ENCODE peak calls at places on chromosomes 2 and 18, in four cellular contexts. A, N, R and S are unnamed samples. For H3K36me3, the result is how much of the 10 kb centered on the place peaks cover.

GRCh38 chr2:136212426-136213378 is 94.8 kb upstream of the CXCR4 start:
- DNase-seq in A (peak), N (no peak), R (no peak), S (no peak)

GRCh38 chr2:111930404-111930803 is 32.0 kb downstream of the MERTK start:
- DNase-seq in A (no peak), N (no peak), R (no peak), S (no peak)

GRCh38 chr2:188813315-188813714 is 160.9 kb upstream of the COL3A1 start:
- DNase-seq in A (no peak), N (no peak), R (no peak), S (no peak)

GRCh38 chr2:136006658-136007057 is 21.2 kb upstream of the DARS1 start:
- DNase-seq in A (no peak), N (no peak), R (no peak), S (no peak)

GRCh38 chr18:14943486-14943885 is 195.5 kb downstream of the ANKRD30B start:
- DNase-seq in A (no peak), N (no peak), R (no peak), S (no peak)

GRCh38 chr2:240988571-240989271 is 9.7 kb upstream of the SNED1 start:
- DNase-seq in A (no peak), N (peak), R (no peak), S (no peak)

GRCh38 chr2:232542715-232543467 is 3.4 kb downstream of the CHRNG start:
- DNase-seq in A (no peak), N (peak), R (no peak), S (no peak)

GRCh38 chr18:50560681-50561629 is 1.1 kb downstream of the MAPK4 start:
- DNase-seq in A (no peak), N (peak), R (no peak), S (no peak)

GRCh38 chr2:115071534-115071933 is 629.1 kb downstream of the DPP10 start:
- DNase-seq in A (no peak), N (no peak), R (no peak), S (no peak)

GRCh38 chr2:9107168-9108025 is 99.2 kb upstream of the ASAP2 start:
- DNase-seq in A (no peak), N (no peak), R (no peak), S (no peak)

GRCh38 chr2:185625604-185626003 is 113.0 kb upstream of the FSIP2 start:
- DNase-seq in A (no peak), N (no peak), R (no peak), S (no peak)

GRCh38 chr2:85971369-85971768 is 82.6 kb upstream of the ST3GAL5 start:
- DNase-seq in A (no peak), N (no peak), R (no peak), S (no peak)

GRCh38 chr18:46148810-46149209 is 44.6 kb downstream of the HAUS1 start:
- DNase-seq in A (no peak), N (peak), R (peak), S (peak)

GRCh38 chr18:47901624-47902362 is 28.7 kb downstream of the SMAD2 start:
- DNase-seq in A (peak), N (no peak), R (no peak), S (no peak)

GRCh38 chr2:15939556-15939853 is 845 bp upstream of the MYCN start:
- DNase-seq in A (no peak), N (no peak), R (no peak), S (no peak)

GRCh38 chr2:165877565-165878550 is 75.7 kb downstream of the TTC21B start:
- DNase-seq in A (peak), N (no peak), R (no peak), S (no peak)

GRCh38 chr18:55833543-55833942 is 245.6 kb upstream of the TCF4 start:
- DNase-seq in A (no peak), N (no peak), R (no peak), S (no peak)

GRCh38 chr2:29700560-29700959 is 220.8 kb downstream of the ALK start:
- DNase-seq in A (no peak), N (no peak), R (no peak), S (no peak)

GRCh38 chr2:9699139-9699823 is 68.5 kb upstream of the YWHAQ start:
- DNase-seq in A (no peak), N (no peak), R (no peak), S (no peak)

GRCh38 chr2:134218414-134218813 is 35.5 kb upstream of the MGAT5 start:
- DNase-seq in A (no peak), N (no peak), R (no peak), S (no peak)
- H3K36me3 ChIP-seq in A (under half), N (under half), R (under half), S (under half)

GRCh38 chr18:57834616-57835015 is 31.5 kb upstream of the ATP8B1 start:
- DNase-seq in A (no peak), N (no peak), R (no peak), S (no peak)

GRCh38 chr18:57835904-57836303 is 32.8 kb upstream of the ATP8B1 start:
- DNase-seq in A (no peak), N (no peak), R (no peak), S (no peak)

GRCh38 chr18:57836557-57836956 is 33.4 kb upstream of the ATP8B1 start:
- DNase-seq in A (no peak), N (no peak), R (no peak), S (no peak)

GRCh38 chr18:57839942-57840381 is 36.8 kb upstream of the ATP8B1 start:
- DNase-seq in A (no peak), N (no peak), R (no peak), S (no peak)

DNA sequence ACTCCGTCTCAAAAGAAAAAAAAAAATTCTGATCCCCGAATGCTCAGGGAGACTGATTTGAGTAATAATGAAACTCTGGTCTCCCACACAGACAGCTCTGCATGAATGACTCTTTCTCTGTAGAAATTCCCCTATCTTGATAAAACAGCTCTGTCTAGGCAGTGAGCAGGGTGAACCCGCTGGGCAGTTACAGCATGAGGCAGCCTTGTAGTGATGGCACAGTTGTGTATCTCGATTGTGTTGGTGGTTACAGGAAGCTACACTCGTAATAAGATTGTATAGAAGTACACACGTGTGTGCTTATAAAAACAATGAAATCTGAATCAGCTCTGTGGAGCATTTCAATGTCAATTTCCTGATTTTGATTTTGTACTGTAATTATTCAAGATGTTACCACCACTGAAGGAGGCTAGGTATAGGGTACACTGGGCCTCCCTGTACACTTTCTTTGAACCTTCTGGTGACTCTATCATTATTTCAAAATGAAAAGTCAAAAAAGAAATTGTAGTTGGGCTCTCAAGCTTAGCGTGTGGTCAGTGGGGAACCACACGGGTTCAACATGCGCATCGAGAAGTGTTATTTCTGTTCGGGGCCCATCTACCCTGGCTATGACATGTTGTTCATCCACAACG is 34.9 kb upstream of the ATP8B1 start:
- DNase-seq in A (peak), N (no peak), R (no peak), S (no peak)
- H3K9ac ChIP-seq in A (no peak), N (no peak), R (no peak), S (no peak)

DNA sequence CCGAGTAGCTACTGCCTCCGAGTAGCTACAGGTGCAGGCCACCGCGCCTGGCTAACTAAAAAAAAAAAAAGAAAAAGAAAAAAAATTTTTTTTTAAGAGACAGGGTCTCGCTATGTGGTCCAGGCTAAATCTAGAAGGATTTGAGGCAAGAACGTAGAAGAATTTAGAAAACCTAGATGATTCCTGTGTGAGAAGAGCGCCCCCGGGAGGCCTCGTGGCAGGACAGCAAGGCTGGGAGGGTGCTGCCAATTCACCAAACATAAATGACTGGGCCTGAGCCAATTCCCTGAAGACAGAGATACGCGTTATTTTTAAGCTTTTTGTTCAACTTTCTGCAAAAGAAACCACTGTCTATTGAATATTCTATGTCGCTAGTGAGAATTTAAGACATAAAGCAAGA is 90.1 kb upstream of the TGFA start:
- DNase-seq in A (no peak), N (peak), R (peak), S (peak)
- TF ChIP-seq SUZ12 in A (no peak), N (no peak), R (no peak), S (no peak)

GRCh38 chr2:3495956-3496355 is 23.4 kb downstream of the ADI1 start:
- DNase-seq in A (no peak), N (no peak), R (no peak), S (no peak)
- H3K36me3 ChIP-seq in A (under half), N (under half), R (under half), S (under half)

GRCh38 chr2:19140463-19141208 is 217.8 kb downstream of the OSR1 start:
- DNase-seq in A (no peak), N (no peak), R (peak), S (peak)
- H3K9ac ChIP-seq in A (no peak), N (no peak), R (no peak), S (no peak)

GRCh38 chr2:71788186-71788525 is 334.8 kb downstream of the DYSF start:
- DNase-seq in A (no peak), N (no peak), R (no peak), S (no peak)
- TF ChIP-seq SUZ12 in A (no peak), N (no peak), R (no peak), S (no peak)

DNA sequence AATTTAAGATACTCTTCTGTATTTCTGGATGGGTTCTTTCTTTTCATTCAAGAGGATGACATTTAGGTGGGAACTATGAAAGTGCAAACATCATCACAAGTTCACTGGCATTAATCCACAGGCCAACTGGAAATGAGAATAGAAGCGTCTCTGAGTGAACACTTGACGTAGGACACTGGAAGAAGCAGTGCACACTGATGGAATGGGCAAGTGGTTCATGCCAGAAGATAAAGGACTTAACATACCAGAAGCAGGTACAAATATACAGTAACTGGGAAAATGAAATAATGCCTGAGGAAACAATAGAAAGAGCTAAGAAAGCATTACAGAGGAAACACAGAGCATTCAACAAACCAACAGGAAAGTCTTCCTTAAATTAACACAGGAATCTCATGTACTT is 120.9 kb upstream of the CCDC195 start:
- DNase-seq in A (no peak), N (no peak), R (no peak), S (no peak)
- H3K36me3 ChIP-seq in A (half or more), N (under half), R (under half), S (under half)

GRCh38 chr2:215316336-215316735 is 4.5 kb downstream of the ATIC start:
- DNase-seq in A (no peak), N (no peak), R (no peak), S (no peak)
- H3K9ac ChIP-seq in A (no peak), N (no peak), R (no peak), S (no peak)

GRCh38 chr2:187594801-187595200 is 40.6 kb upstream of the TFPI start:
- DNase-seq in A (no peak), N (no peak), R (no peak), S (no peak)
- TF ChIP-seq SUZ12 in A (no peak), N (no peak), R (no peak), S (no peak)